ENCODE peak calls at places on chromosomes 11 and 22, in four cellular contexts. L is brain microvascular endothelial cell; F is stimulated activated CD4-positive, alpha-beta T cell treated with anti-CD3 and anti-CD28 coated beads, TNF-alpha, amount 100 ng/mL, for 4 hours; W is NCI-H2029. Y is an unnamed sample.

GRCh38 chr11:61362542-61362875 is 335 bp downstream of the TMEM138 start:
- DNase-seq in L (peak), F (peak), W (peak), Y (no peak)

GRCh38 chr22:29523761-29524160 is 29.8 kb downstream of the THOC5 start:
- DNase-seq in L (no peak), F (no peak), W (no peak), Y (no peak)

GRCh38 chr11:44731685-44732411 is 5.1 kb downstream of the TSPAN18 start:
- DNase-seq in L (no peak), F (no peak), W (no peak), Y (no peak)

GRCh38 chr22:43441751-43442150 is 29.9 kb downstream of the MPPED1 start:
- DNase-seq in L (no peak), F (no peak), W (no peak), Y (no peak)

GRCh38 chr11:79493555-79494171 is 52.8 kb upstream of the TENM4 start:
- DNase-seq in L (peak), F (no peak), W (peak), Y (no peak)

GRCh38 chr11:47408598-47409439 is 429 bp downstream of the SLC39A13 start:
- DNase-seq in L (peak), F (no peak), W (no peak), Y (no peak)

GRCh38 chr22:29216873-29217666 is 11.4 kb downstream of the EMID1 start:
- DNase-seq in L (no peak), F (no peak), W (no peak), Y (no peak)

GRCh38 chr11:46729110-46730027 is 10.4 kb downstream of the F2 start:
- DNase-seq in L (no peak), F (no peak), W (no peak), Y (no peak)

GRCh38 chr11:20609727-20610707 is 10.6 kb downstream of the SLC6A5 start:
- DNase-seq in L (peak), F (peak), W (peak), Y (peak)

GRCh38 chr11:46120361-46120710 is 918 bp downstream of the PHF21A start:
- DNase-seq in L (no peak), F (no peak), W (no peak), Y (no peak)

GRCh38 chr11:36146437-36146836 is 142.8 kb downstream of the COMMD9 start:
- DNase-seq in L (no peak), F (no peak), W (no peak), Y (no peak)

GRCh38 chr11:132962026-132962425 is 570.3 kb downstream of the OPCML start:
- DNase-seq in L (peak), F (no peak), W (no peak), Y (no peak)

GRCh38 chr11:66115638-66116410 is 45.8 kb downstream of the PACS1 start:
- DNase-seq in L (no peak), F (no peak), W (no peak), Y (no peak)

GRCh38 chr11:134725939-134726639 is 314.0 kb upstream of the B3GAT1 start:
- DNase-seq in L (no peak), F (no peak), W (no peak), Y (no peak)

GRCh38 chr11:13216019-13217006 is 61.3 kb upstream of the BMAL1 start:
- DNase-seq in L (peak), F (no peak), W (no peak), Y (no peak)

GRCh38 chr11:34728609-34729008 is 107.7 kb downstream of the EHF start:
- DNase-seq in L (no peak), F (no peak), W (no peak), Y (no peak)

GRCh38 chr11:68542617-68543016 is 82.1 kb downstream of the PPP6R3 start:
- DNase-seq in L (peak), F (no peak), W (no peak), Y (no peak)

GRCh38 chr11:1222491-1223345 is at the start of gene MUC5B:
- DNase-seq in L (no peak), F (no peak), W (no peak), Y (no peak)

GRCh38 chr11:125451400-125452124 is 44.5 kb downstream of the FEZ1 start:
- DNase-seq in L (peak), F (no peak), W (no peak), Y (no peak)

GRCh38 chr11:57410287-57410686 is 16.6 kb downstream of the SLC43A3 start:
- DNase-seq in L (peak), F (no peak), W (no peak), Y (no peak)

GRCh38 chr11:20599424-20600346 is at the start of gene SLC6A5:
- DNase-seq in L (peak), F (no peak), W (no peak), Y (no peak)

GRCh38 chr22:35888181-35888870 is 140.3 kb downstream of the RBFOX2 start:
- DNase-seq in L (no peak), F (no peak), W (no peak), Y (no peak)

GRCh38 chr22:39839917-39840510 is 53.5 kb downstream of the ENTHD1 start:
- DNase-seq in L (no peak), F (peak), W (no peak), Y (peak)

GRCh38 chr11:68022531-68022930 is 8.0 kb upstream of the NDUFS8 start:
- DNase-seq in L (no peak), F (no peak), W (no peak), Y (no peak)

GRCh38 chr11:1693327-1694063 is 3.5 kb upstream of the KRTAP5-6 start:
- DNase-seq in L (peak), F (peak), W (no peak), Y (peak)

GRCh38 chr11:75264356-75264755 is 23.8 kb downstream of the TPBGL start:
- DNase-seq in L (no peak), F (no peak), W (no peak), Y (no peak)

GRCh38 chr11:2526808-2527381 is 82.1 kb downstream of the KCNQ1 start:
- DNase-seq in L (no peak), F (no peak), W (peak), Y (no peak)

GRCh38 chr11:15276616-15277015 is 161.9 kb downstream of the INSC start:
- DNase-seq in L (no peak), F (no peak), W (no peak), Y (no peak)

GRCh38 chr11:97118756-97119155 is 728.9 kb downstream of the JRKL start:
- DNase-seq in L (no peak), F (no peak), W (no peak), Y (no peak)

GRCh38 chr11:88012456-88012855 is 162.8 kb downstream of the RAB38 start:
- DNase-seq in L (no peak), F (no peak), W (no peak), Y (no peak)

GRCh38 chr11:62687508-62688396 is 1.6 kb downstream of the LRRN4CL start:
- DNase-seq in L (no peak), F (no peak), W (no peak), Y (no peak)

GRCh38 chr11:47144541-47144940 is 32.1 kb downstream of the ARFGAP2 start:
- DNase-seq in L (no peak), F (no peak), W (no peak), Y (no peak)

GRCh38 chr11:133996671-133997070 is 39.9 kb upstream of the IGSF9B start:
- DNase-seq in L (no peak), F (no peak), W (no peak), Y (no peak)

GRCh38 chr22:43427296-43428004 is 15.6 kb downstream of the MPPED1 start:
- DNase-seq in L (no peak), F (no peak), W (no peak), Y (no peak)

GRCh38 chr11:109978895-109979294 is 114.3 kb upstream of the ZC3H12C start:
- DNase-seq in L (no peak), F (no peak), W (no peak), Y (no peak)

GRCh38 chr22:32587449-32587848 is 112.8 kb downstream of the FBXO7 start:
- DNase-seq in L (no peak), F (no peak), W (no peak), Y (no peak)

GRCh38 chr11:115759622-115760527 is 255.7 kb upstream of the CADM1 start:
- DNase-seq in L (no peak), F (no peak), W (no peak), Y (no peak)

GRCh38 chr11:43579171-43579918 is 101.2 kb upstream of the HSD17B12 start:
- DNase-seq in L (no peak), F (no peak), W (no peak), Y (peak)

GRCh38 chr22:22923930-22924329 is 36.3 kb downstream of the IGLL5 start:
- DNase-seq in L (no peak), F (no peak), W (no peak), Y (no peak)

GRCh38 chr11:102869354-102869753 is 5.4 kb downstream of the MMP12 start:
- DNase-seq in L (no peak), F (no peak), W (no peak), Y (no peak)

Y was measured in CD8-positive, alpha-beta T cell.